ENCODE peak calls at places on chromosomes 1 and 21, in seven cellular contexts. A is anterior cingulate cortex; B is DMS153; I is WTC11; C is stimulated activated effector memory CD8-positive, alpha-beta T cell treated with anti-CD3 and anti-CD28 coated beads, Interleukin-12 subunit alpha, Interleukin-12 subunit beta, amount 100 ng/mL, for 72 hours; R is GM23248; T is dorsolateral prefrontal cortex. N is an unnamed sample.

GRCh38 chr21:15278851-15279250 is 214.1 kb upstream of the NRIP1 start:
- DNase-seq in B (no peak), R (no peak), I (no peak), A (no peak), T (no peak), C (no peak), N (no peak)

GRCh38 chr1:78061825-78062523 is 16.2 kb downstream of the GIPC2 start:
- DNase-seq in T (no peak), I (no peak), R (peak; percentile 93), A (no peak), B (no peak), C (no peak), N (no peak)

GRCh38 chr1:226643167-226643566 is 94.6 kb downstream of the STUM start:
- DNase-seq in I (no peak), A (no peak), T (no peak), R (peak; percentile 67), B (no peak), C (peak; percentile 72), N (no peak)

GRCh38 chr1:46539968-46540367 is 11.5 kb downstream of the KNCN start:
- DNase-seq in C (no peak), A (no peak), T (peak; percentile 64), I (no peak), R (peak; percentile 96), B (no peak), N (no peak)

GRCh38 chr1:202710070-202711025 is at the start of gene SYT2:
- DNase-seq in B (peak; percentile 37), A (no peak), C (no peak), I (peak; percentile 78), T (peak; percentile 45), R (peak; percentile 41), N (peak; percentile 65)

GRCh38 chr21:42655797-42656770 is 2.7 kb downstream of the PDE9A start:
- DNase-seq in A (no peak), C (no peak), B (no peak), I (peak; percentile 52), R (no peak), T (no peak), N (peak; percentile 45)

GRCh38 chr1:231279081-231279480 is 38.1 kb downstream of the GNPAT start:
- DNase-seq in C (no peak), R (peak; percentile 14), B (no peak), I (no peak), A (no peak), T (no peak), N (no peak)

GRCh38 chr1:207962716-207963428 is 51.9 kb upstream of the CD34 start:
- DNase-seq in A (peak; percentile 69), R (peak; percentile 70), T (peak; percentile 59), B (peak; percentile 44), I (peak; percentile 26), C (no peak), N (peak; percentile 45)

GRCh38 chr1:981491-981954 is 370 bp downstream of the PERM1 start:
- DNase-seq in T (no peak), A (no peak), C (no peak), I (no peak), B (no peak), R (no peak), N (no peak)

GRCh38 chr1:61980561-61980960 is 214.1 kb upstream of the L1TD1 start:
- DNase-seq in B (no peak), C (no peak), A (no peak), R (no peak), T (no peak), I (peak; percentile 24), N (peak; percentile 86)

GRCh38 chr21:41961282-41961701 is 7.5 kb upstream of the C2CD2 start:
- DNase-seq in T (no peak), A (no peak), C (no peak), R (peak; percentile 55), B (no peak), I (no peak), N (no peak)

GRCh38 chr1:219143735-219144134 is 29.9 kb upstream of the LYPLAL1 start:
- DNase-seq in T (no peak), B (no peak), A (no peak), R (peak; percentile 10), C (no peak), I (no peak), N (no peak)

GRCh38 chr1:159980076-159980475 is 26.0 kb upstream of the SLAMF9 start:
- DNase-seq in A (no peak), R (no peak), C (no peak), T (no peak), I (no peak), B (no peak), N (no peak)

GRCh38 chr1:100459815-100460114 is 78.2 kb upstream of the GPR88 start:
- DNase-seq in A (no peak), R (no peak), I (no peak), C (no peak), B (no peak), T (no peak), N (no peak)

N was measured in cerebellum.